ENCODE peak calls at places on chromosomes 13 and 19, in seven cellular contexts. One of them, this sample, is unnamed.

GRCh38 chr19:56508282-56508778 is 675 bp downstream of the ZNF471 start:
- DNase-seq in HFF-Myc: peak; percentile 2
- DNase-seq in A549: peak; percentile 7
- DNase-seq in left ventricle myocardium inferior: no peak
- DNase-seq in GM06990: no peak
- DNase-seq in astrocyte of the spinal cord: no peak
- DNase-seq in AG04449: no peak
- DNase-seq in this sample: no peak

GRCh38 chr13:91381371-91381770 is 17.1 kb upstream of the GPC5 start:
- DNase-seq in HFF-Myc: no peak
- DNase-seq in A549: peak; percentile 27
- DNase-seq in left ventricle myocardium inferior: no peak
- DNase-seq in GM06990: no peak
- DNase-seq in astrocyte of the spinal cord: peak; percentile 50
- DNase-seq in AG04449: no peak
- DNase-seq in this sample: peak; percentile 38

GRCh38 chr19:35462476-35462953 is 14.5 kb downstream of the FFAR2 start:
- DNase-seq in HFF-Myc: no peak
- DNase-seq in A549: no peak
- DNase-seq in left ventricle myocardium inferior: no peak
- DNase-seq in GM06990: peak; percentile 79
- DNase-seq in astrocyte of the spinal cord: no peak
- DNase-seq in AG04449: no peak
- DNase-seq in this sample: no peak

GRCh38 chr13:93861818-93862217 is 617.7 kb downstream of the DCT start:
- DNase-seq in HFF-Myc: no peak
- DNase-seq in A549: peak; percentile 28
- DNase-seq in left ventricle myocardium inferior: no peak
- DNase-seq in GM06990: no peak
- DNase-seq in astrocyte of the spinal cord: peak; percentile 59
- DNase-seq in AG04449: peak; percentile 45
- DNase-seq in this sample: no peak

GRCh38 chr19:10416380-10417257 is 3.7 kb upstream of the PDE4A start:
- DNase-seq in HFF-Myc: no peak
- DNase-seq in A549: peak; percentile 95
- DNase-seq in left ventricle myocardium inferior: peak; percentile 77
- DNase-seq in GM06990: peak; percentile 93
- DNase-seq in astrocyte of the spinal cord: peak; percentile 79
- DNase-seq in AG04449: no peak
- DNase-seq in this sample: peak; percentile 50

GRCh38 chr19:47778089-47778953 is at the start of gene SELENOW:
- DNase-seq in HFF-Myc: no peak
- DNase-seq in A549: peak; percentile 83
- DNase-seq in left ventricle myocardium inferior: peak; percentile 82
- DNase-seq in GM06990: peak; percentile 86
- DNase-seq in astrocyte of the spinal cord: peak; percentile 77
- DNase-seq in AG04449: no peak
- DNase-seq in this sample: peak; percentile 18

GRCh38 chr13:48304132-48304876 is 753 bp downstream of the RB1 start:
- DNase-seq in HFF-Myc: peak; percentile 17
- DNase-seq in A549: peak; percentile 22
- DNase-seq in left ventricle myocardium inferior: peak; percentile 36
- DNase-seq in GM06990: peak; percentile 71
- DNase-seq in astrocyte of the spinal cord: peak; percentile 52
- DNase-seq in AG04449: no peak
- DNase-seq in this sample: peak; percentile 27

GRCh38 chr13:48398450-48399095 is 14.3 kb downstream of the LPAR6 start:
- DNase-seq in HFF-Myc: no peak
- DNase-seq in A549: no peak
- DNase-seq in left ventricle myocardium inferior: no peak
- DNase-seq in GM06990: no peak
- DNase-seq in astrocyte of the spinal cord: no peak
- DNase-seq in AG04449: no peak
- DNase-seq in this sample: no peak

GRCh38 chr13:83819156-83819555 is 63.1 kb downstream of the SLITRK1 start:
- DNase-seq in HFF-Myc: no peak
- DNase-seq in A549: no peak
- DNase-seq in left ventricle myocardium inferior: no peak
- DNase-seq in GM06990: no peak
- DNase-seq in astrocyte of the spinal cord: peak; percentile 50
- DNase-seq in AG04449: no peak
- DNase-seq in this sample: peak; percentile 1

GRCh38 chr13:27943951-27944350 is 24.2 kb downstream of the PDX1 start:
- DNase-seq in HFF-Myc: no peak
- DNase-seq in A549: no peak
- DNase-seq in left ventricle myocardium inferior: no peak
- DNase-seq in GM06990: no peak
- DNase-seq in astrocyte of the spinal cord: no peak
- DNase-seq in AG04449: no peak
- DNase-seq in this sample: no peak

GRCh38 chr19:16153582-16154336 is 10.3 kb downstream of the HSH2D start:
- DNase-seq in HFF-Myc: no peak
- DNase-seq in A549: peak; percentile 42
- DNase-seq in left ventricle myocardium inferior: no peak
- DNase-seq in GM06990: no peak
- DNase-seq in astrocyte of the spinal cord: no peak
- DNase-seq in AG04449: no peak
- DNase-seq in this sample: no peak

GRCh38 chr19:34351382-34351802 is 13.6 kb upstream of the GPI start:
- DNase-seq in HFF-Myc: no peak
- DNase-seq in A549: peak; percentile 49
- DNase-seq in left ventricle myocardium inferior: no peak
- DNase-seq in GM06990: no peak
- DNase-seq in astrocyte of the spinal cord: no peak
- DNase-seq in AG04449: no peak
- DNase-seq in this sample: no peak

GRCh38 chr13:80873589-80873988 is 532.7 kb upstream of the SPRY2 start:
- DNase-seq in HFF-Myc: no peak
- DNase-seq in A549: no peak
- DNase-seq in left ventricle myocardium inferior: no peak
- DNase-seq in GM06990: no peak
- DNase-seq in astrocyte of the spinal cord: no peak
- DNase-seq in AG04449: no peak
- DNase-seq in this sample: no peak

GRCh38 chr19:42076375-42076944 is 494 bp downstream of the ZNF574 start:
- DNase-seq in HFF-Myc: no peak
- DNase-seq in A549: no peak
- DNase-seq in left ventricle myocardium inferior: no peak
- DNase-seq in GM06990: no peak
- DNase-seq in astrocyte of the spinal cord: no peak
- DNase-seq in AG04449: no peak
- DNase-seq in this sample: no peak

GRCh38 chr19:2627319-2627829 is 75.1 kb downstream of the GNG7 start:
- DNase-seq in HFF-Myc: peak; percentile 84
- DNase-seq in A549: peak; percentile 81
- DNase-seq in left ventricle myocardium inferior: peak; percentile 77
- DNase-seq in GM06990: peak; percentile 72
- DNase-seq in astrocyte of the spinal cord: peak; percentile 98
- DNase-seq in AG04449: peak; percentile 88
- DNase-seq in this sample: peak; percentile 87

DNA sequence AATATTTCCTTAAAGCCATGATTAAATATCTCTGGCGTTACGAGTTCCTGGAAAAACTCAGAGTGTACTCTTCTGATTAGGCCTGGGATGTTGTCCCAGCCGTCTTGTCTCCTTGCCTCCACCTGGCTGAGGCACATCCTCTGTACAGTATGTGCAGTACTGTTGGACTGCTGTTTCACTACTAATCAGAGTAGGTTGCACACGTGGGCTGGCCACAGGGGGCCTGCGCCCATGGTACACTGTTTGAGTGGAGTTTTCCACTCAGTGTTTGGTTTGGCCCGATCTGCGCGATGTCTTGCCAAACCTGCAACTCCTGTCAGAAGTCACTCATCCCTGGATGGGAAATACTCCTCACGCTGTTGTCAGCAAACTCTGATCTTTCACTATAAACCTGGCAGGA is 189.6 kb upstream of the CSNK1A1L start:
- DNase-seq in HFF-Myc: no peak
- DNase-seq in A549: no peak
- DNase-seq in left ventricle myocardium inferior: peak; percentile 60
- DNase-seq in GM06990: no peak
- DNase-seq in astrocyte of the spinal cord: peak; percentile 60
- DNase-seq in AG04449: no peak
- DNase-seq in this sample: no peak
- TF ChIP-seq CTCF in HFF-Myc: no peak
- TF ChIP-seq CTCF in A549: no peak
- TF ChIP-seq CTCF in left ventricle myocardium inferior: no peak
- TF ChIP-seq CTCF in GM06990: no peak
- TF ChIP-seq CTCF in astrocyte of the spinal cord: no peak
- TF ChIP-seq CTCF in AG04449: no peak
- TF ChIP-seq CTCF in this sample: no peak

DNA sequence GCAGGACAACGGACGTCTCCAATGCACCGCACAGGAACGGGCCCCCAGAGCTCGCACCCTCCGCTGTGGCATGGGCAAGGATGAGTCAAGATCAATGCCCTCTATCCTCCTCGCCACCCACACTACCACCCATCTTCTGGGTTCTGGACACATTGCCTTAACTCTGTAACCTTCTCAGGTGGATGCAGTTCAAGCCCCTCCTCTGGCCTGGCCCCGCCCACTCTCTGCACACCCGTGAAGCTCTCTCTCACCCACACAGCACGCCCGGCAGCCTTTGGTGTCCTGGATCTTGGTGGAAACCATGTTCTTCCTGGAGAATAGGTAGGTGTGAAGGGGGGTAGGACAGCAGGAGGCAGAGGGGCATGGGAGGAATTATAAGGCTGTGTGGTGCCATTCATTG is 20.7 kb downstream of the MAP4K1 start:
- DNase-seq in HFF-Myc: no peak
- DNase-seq in A549: no peak
- DNase-seq in left ventricle myocardium inferior: no peak
- DNase-seq in GM06990: no peak
- DNase-seq in astrocyte of the spinal cord: no peak
- DNase-seq in AG04449: no peak
- DNase-seq in this sample: no peak
- H3K4me3 ChIP-seq in HFF-Myc: no peak overlapping the region
- H3K4me3 ChIP-seq in A549: no peak overlapping the region
- H3K4me3 ChIP-seq in left ventricle myocardium inferior: no peak overlapping the region
- H3K4me3 ChIP-seq in GM06990: no peak overlapping the region
- H3K4me3 ChIP-seq in astrocyte of the spinal cord: no peak overlapping the region
- H3K4me3 ChIP-seq in AG04449: no peak overlapping the region
- H3K4me3 ChIP-seq in this sample: no peak overlapping the region

GRCh38 chr19:13882841-13883240 is 5.9 kb downstream of the NANOS3 start:
- DNase-seq in HFF-Myc: no peak
- DNase-seq in A549: no peak
- DNase-seq in left ventricle myocardium inferior: no peak
- DNase-seq in GM06990: no peak
- DNase-seq in astrocyte of the spinal cord: no peak
- DNase-seq in AG04449: no peak
- DNase-seq in this sample: no peak

GRCh38 chr19:13882419-13882795 is 5.5 kb downstream of the NANOS3 start:
- DNase-seq in HFF-Myc: no peak
- DNase-seq in A549: no peak
- DNase-seq in left ventricle myocardium inferior: no peak
- DNase-seq in GM06990: no peak
- DNase-seq in astrocyte of the spinal cord: no peak
- DNase-seq in AG04449: no peak
- DNase-seq in this sample: no peak

GRCh38 chr19:13884726-13885591 is 8.0 kb downstream of the NANOS3 start:
- DNase-seq in HFF-Myc: no peak
- DNase-seq in A549: no peak
- DNase-seq in left ventricle myocardium inferior: no peak
- DNase-seq in GM06990: no peak
- DNase-seq in astrocyte of the spinal cord: no peak
- DNase-seq in AG04449: no peak
- DNase-seq in this sample: no peak

GRCh38 chr19:13881692-13882418 is 4.9 kb downstream of the NANOS3 start:
- DNase-seq in HFF-Myc: no peak
- DNase-seq in A549: no peak
- DNase-seq in left ventricle myocardium inferior: no peak
- DNase-seq in GM06990: peak; percentile 48
- DNase-seq in astrocyte of the spinal cord: no peak
- DNase-seq in AG04449: no peak
- DNase-seq in this sample: peak; percentile 27

DNA sequence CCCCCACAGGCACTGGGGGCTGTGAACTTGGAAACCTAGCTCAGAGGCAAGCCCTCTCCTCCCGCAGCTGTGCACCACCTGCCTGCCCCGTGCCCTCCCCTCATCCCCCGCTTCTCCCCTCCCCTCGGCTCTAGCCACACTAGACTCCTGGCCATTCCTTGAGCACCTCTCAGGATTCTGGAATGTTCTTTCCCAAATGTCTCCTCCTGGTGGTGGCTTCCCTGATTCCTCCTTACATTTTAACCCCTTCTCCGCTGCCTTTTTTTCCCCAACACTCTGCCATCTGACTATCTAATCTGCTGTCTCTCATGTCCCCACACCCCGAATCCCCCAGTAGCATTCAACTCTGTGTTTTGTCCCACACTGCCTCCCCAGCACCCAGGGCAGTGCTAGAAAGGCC is 6.7 kb downstream of the NANOS3 start:
- DNase-seq in HFF-Myc: no peak
- DNase-seq in A549: no peak
- DNase-seq in left ventricle myocardium inferior: no peak
- DNase-seq in GM06990: no peak
- DNase-seq in astrocyte of the spinal cord: no peak
- DNase-seq in AG04449: no peak
- DNase-seq in this sample: no peak
- TF ChIP-seq CTCF in HFF-Myc: peak; percentile 25
- TF ChIP-seq CTCF in A549: no peak
- TF ChIP-seq CTCF in left ventricle myocardium inferior: no peak
- TF ChIP-seq CTCF in GM06990: no peak
- TF ChIP-seq CTCF in astrocyte of the spinal cord: peak; percentile 34
- TF ChIP-seq CTCF in AG04449: peak; percentile 36
- TF ChIP-seq CTCF in this sample: no peak

DNA sequence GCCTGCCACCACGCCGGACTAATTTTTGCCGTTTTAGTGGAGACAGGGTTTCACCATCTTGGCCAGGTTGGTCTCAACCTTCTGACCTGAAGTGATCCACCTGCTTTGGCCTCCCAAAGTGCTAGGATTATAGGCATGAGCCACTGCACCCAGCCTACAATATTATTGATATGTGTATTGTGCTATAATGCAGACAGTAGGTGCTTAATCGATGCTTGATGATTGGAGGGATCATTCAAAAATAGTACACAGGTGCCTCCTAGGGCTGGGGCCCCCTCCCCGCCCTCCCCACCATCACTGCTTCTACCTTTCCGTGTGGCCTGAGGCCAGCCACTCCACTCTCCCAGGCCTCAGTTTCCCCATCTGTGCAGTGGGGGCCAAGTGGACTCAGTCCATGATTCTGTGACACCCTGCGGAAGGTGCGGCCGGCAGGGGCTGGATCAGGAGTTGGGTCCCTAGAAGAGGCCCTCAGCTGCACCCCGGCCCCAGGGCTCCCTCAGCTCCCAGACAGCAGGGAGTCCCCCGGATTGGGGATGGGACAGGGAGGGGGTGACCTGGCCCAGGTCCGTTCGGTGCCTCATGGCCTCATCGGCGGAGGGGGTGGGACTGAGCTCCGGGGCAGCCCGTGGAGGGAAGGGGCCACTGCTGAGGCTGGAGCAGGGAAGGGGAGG is 1.4 kb downstream of the ADAMTSL5 start:
- DNase-seq in HFF-Myc: no peak
- DNase-seq in A549: no peak
- DNase-seq in left ventricle myocardium inferior: no peak
- DNase-seq in GM06990: no peak
- DNase-seq in astrocyte of the spinal cord: no peak
- DNase-seq in AG04449: no peak
- DNase-seq in this sample: no peak
- H3K4me3 ChIP-seq in HFF-Myc: no peak overlapping the region
- H3K4me3 ChIP-seq in A549: no peak overlapping the region
- H3K4me3 ChIP-seq in left ventricle myocardium inferior: peak overlapping the region; percentile 71
- H3K4me3 ChIP-seq in GM06990: no peak overlapping the region
- H3K4me3 ChIP-seq in astrocyte of the spinal cord: no peak overlapping the region
- H3K4me3 ChIP-seq in AG04449: no peak overlapping the region
- H3K4me3 ChIP-seq in this sample: no peak overlapping the region

GRCh38 chr13:99959538-99960230 is 11.9 kb downstream of the ZIC5 start:
- DNase-seq in HFF-Myc: no peak
- DNase-seq in A549: no peak
- DNase-seq in left ventricle myocardium inferior: no peak
- DNase-seq in GM06990: no peak
- DNase-seq in astrocyte of the spinal cord: peak; percentile 58
- DNase-seq in AG04449: no peak
- DNase-seq in this sample: no peak
- TF ChIP-seq CTCF in HFF-Myc: peak; percentile 23
- TF ChIP-seq CTCF in A549: no peak
- TF ChIP-seq CTCF in left ventricle myocardium inferior: no peak
- TF ChIP-seq CTCF in GM06990: no peak
- TF ChIP-seq CTCF in astrocyte of the spinal cord: peak; percentile 45
- TF ChIP-seq CTCF in AG04449: no peak
- TF ChIP-seq CTCF in this sample: peak; percentile 57